ENCODE peak calls at places on chromosomes 6 and 20, in eight cellular contexts. M is vagina, D is adrenal gland, G is ovary, F is body of pancreas, O is IMR-90, Q is transverse colon, K is heart left ventricle. A is an unnamed sample.

GRCh38 chr6:5108536-5108935 is 23.4 kb downstream of the PPP1R3G start:
- DNase-seq in Q (no peak), D (no peak), G (no peak), F (no peak), M (no peak), K (no peak), O (no peak), A (no peak)

GRCh38 chr6:125231574-125232343 is 70.0 kb downstream of the HDDC2 start:
- DNase-seq in K (no peak), Q (no peak), O (no peak), D (no peak), G (no peak), M (no peak), F (no peak), A (no peak)

GRCh38 chr20:45450097-45450818 is 19.3 kb upstream of the WFDC2 start:
- DNase-seq in G (no peak), Q (peak), F (no peak), K (no peak), O (peak), D (no peak), M (no peak), A (no peak)

GRCh38 chr6:71473908-71474307 is 185.3 kb downstream of the OGFRL1 start:
- DNase-seq in G (peak), D (peak), O (peak), F (no peak), Q (peak), M (no peak), K (peak), A (no peak)

GRCh38 chr6:157143171-157143884 is 180.0 kb downstream of the TMEM242 start:
- DNase-seq in F (no peak), G (peak), O (peak), K (no peak), Q (no peak), M (no peak), D (peak), A (no peak)

GRCh38 chr6:30759575-30760239 is 15.4 kb upstream of the IER3 start:
- DNase-seq in G (no peak), K (no peak), F (no peak), D (no peak), M (no peak), Q (no peak), O (peak), A (no peak)

GRCh38 chr6:39451831-39452230 is 129.3 kb upstream of the KCNK16 start:
- DNase-seq in D (no peak), F (no peak), G (no peak), M (no peak), K (no peak), Q (no peak), O (no peak), A (no peak)

GRCh38 chr6:4270799-4271198 is 135.4 kb upstream of the ECI2 start:
- DNase-seq in Q (no peak), M (no peak), O (peak), K (no peak), G (no peak), F (no peak), D (no peak), A (no peak)

GRCh38 chr20:62572980-62573379 is 69.3 kb upstream of the SLCO4A1 start:
- DNase-seq in Q (no peak), F (no peak), O (no peak), D (no peak), M (no peak), K (no peak), G (no peak), A (no peak)

GRCh38 chr20:17655286-17655651 is 26.8 kb downstream of the RRBP1 start:
- DNase-seq in O (no peak), G (no peak), Q (no peak), D (peak), F (peak), K (no peak), M (no peak), A (no peak)

GRCh38 chr6:24460966-24461365 is 28.4 kb downstream of the GPLD1 start:
- DNase-seq in O (no peak), K (no peak), G (no peak), F (no peak), M (no peak), Q (no peak), D (no peak), A (no peak)

GRCh38 chr20:48804300-48804980 is 23.4 kb downstream of the PREX1 start:
- DNase-seq in D (peak), O (no peak), K (no peak), G (no peak), M (no peak), F (no peak), Q (no peak), A (no peak)

GRCh38 chr20:4087923-4088322 is 72.6 kb upstream of the RNF24 start:
- DNase-seq in G (no peak), Q (no peak), K (no peak), O (peak), M (no peak), D (peak), F (no peak), A (no peak)

GRCh38 chr6:33082702-33083101 is 6.9 kb downstream of the HLA-DPB1 start:
- DNase-seq in G (no peak), K (no peak), D (no peak), Q (peak), O (peak), F (peak), M (no peak), A (peak)

GRCh38 chr6:169211881-169212280 is 41.8 kb downstream of the THBS2 start:
- DNase-seq in M (no peak), G (no peak), F (no peak), K (no peak), Q (no peak), D (no peak), O (no peak), A (no peak)

GRCh38 chr6:11368760-11369159 is 136.3 kb upstream of the NEDD9 start:
- DNase-seq in D (no peak), Q (no peak), O (no peak), G (no peak), F (no peak), M (no peak), K (no peak), A (no peak)

GRCh38 chr6:149840345-149841075 is 23.6 kb downstream of the LRP11 start:
- DNase-seq in M (peak), F (peak), K (peak), G (peak), Q (peak), D (peak), O (peak), A (peak)

GRCh38 chr6:16947461-16948159 is 154.2 kb upstream of the STMND1 start:
- DNase-seq in K (no peak), Q (no peak), D (peak), G (no peak), M (no peak), O (peak), F (no peak), A (no peak)

GRCh38 chr20:57652865-57653545 is 32.8 kb upstream of the ZBP1 start:
- DNase-seq in O (no peak), G (no peak), F (no peak), K (peak), M (no peak), D (peak), Q (no peak), A (no peak)

GRCh38 chr20:18276821-18277220 is 11.5 kb upstream of the ZNF133 start:
- DNase-seq in G (peak), Q (peak), F (peak), K (peak), D (peak), O (peak), M (no peak), A (peak)

GRCh38 chr6:148367418-148368024 is 24.9 kb downstream of the SASH1 start:
- DNase-seq in O (peak), F (no peak), D (peak), K (peak), M (no peak), Q (no peak), G (peak), A (peak)

GRCh38 chr6:14876778-14877613 is 368.9 kb upstream of the JARID2 start:
- DNase-seq in Q (no peak), K (no peak), M (no peak), F (no peak), D (no peak), O (peak), G (no peak), A (no peak)

GRCh38 chr6:120493483-120493882 is 840.8 kb downstream of the TBC1D32 start:
- DNase-seq in D (no peak), M (no peak), Q (no peak), F (no peak), O (no peak), K (no peak), G (no peak), A (no peak)

GRCh38 chr20:47258745-47259695 is 97.5 kb downstream of the ZMYND8 start:
- DNase-seq in D (peak), K (peak), M (no peak), G (no peak), Q (no peak), O (peak), F (no peak), A (no peak)

GRCh38 chr6:16966821-16967817 is 134.7 kb upstream of the STMND1 start:
- DNase-seq in G (no peak), O (no peak), K (no peak), M (no peak), Q (no peak), F (no peak), D (peak), A (peak)

GRCh38 chr6:11798096-11798495 is 19.5 kb upstream of the ADTRP start:
- DNase-seq in Q (no peak), D (no peak), G (no peak), O (no peak), F (no peak), K (no peak), M (no peak), A (no peak)

GRCh38 chr6:2765896-2766766 is 938 bp downstream of the WRNIP1 start:
- DNase-seq in F (peak), Q (peak), G (peak), K (peak), O (peak), M (no peak), D (peak), A (peak)

GRCh38 chr6:41200296-41200900 is 551 bp downstream of the TREML2 start:
- DNase-seq in M (peak), G (no peak), D (peak), F (no peak), O (no peak), K (peak), Q (peak), A (peak)

GRCh38 chr6:125812394-125813231 is 21.9 kb downstream of the NCOA7 start:
- DNase-seq in M (no peak), D (peak), F (no peak), K (no peak), O (peak), G (no peak), Q (no peak), A (no peak)

GRCh38 chr20:10553326-10553984 is 118.3 kb downstream of the SLX4IP start:
- DNase-seq in M (no peak), F (peak), D (peak), Q (peak), G (peak), K (peak), O (peak), A (peak)

GRCh38 chr6:84197708-84198107 is 29.7 kb downstream of the CEP162 start:
- DNase-seq in F (no peak), M (no peak), G (no peak), D (no peak), O (no peak), K (no peak), Q (no peak), A (no peak)

GRCh38 chr6:168741305-168741704 is 300.3 kb downstream of the SMOC2 start:
- DNase-seq in O (no peak), Q (no peak), G (no peak), F (no peak), M (no peak), K (no peak), D (no peak), A (no peak)

GRCh38 chr6:37273697-37274096 is 15.8 kb upstream of the TMEM217 start:
- DNase-seq in F (no peak), G (no peak), K (no peak), Q (no peak), O (no peak), D (no peak), M (no peak), A (no peak)

GRCh38 chr6:106568518-106568917 is 60.8 kb downstream of the RTN4IP1 start:
- DNase-seq in O (peak), G (no peak), Q (no peak), D (no peak), F (no peak), M (no peak), K (no peak), A (no peak)

GRCh38 chr6:41228616-41229015 is 467 bp downstream of the TREML4 start:
- DNase-seq in K (no peak), M (no peak), G (no peak), Q (no peak), D (no peak), F (no peak), O (no peak), A (no peak)

GRCh38 chr6:57142178-57142525 is 30.0 kb upstream of the BAG2 start:
- DNase-seq in O (no peak), G (no peak), D (no peak), F (no peak), M (no peak), K (no peak), Q (no peak), A (no peak)

GRCh38 chr6:31777667-31778050 is 531 bp upstream of the VWA7 start:
- DNase-seq in O (no peak), G (no peak), K (no peak), F (no peak), D (no peak), M (no peak), Q (no peak), A (no peak)

DNA sequence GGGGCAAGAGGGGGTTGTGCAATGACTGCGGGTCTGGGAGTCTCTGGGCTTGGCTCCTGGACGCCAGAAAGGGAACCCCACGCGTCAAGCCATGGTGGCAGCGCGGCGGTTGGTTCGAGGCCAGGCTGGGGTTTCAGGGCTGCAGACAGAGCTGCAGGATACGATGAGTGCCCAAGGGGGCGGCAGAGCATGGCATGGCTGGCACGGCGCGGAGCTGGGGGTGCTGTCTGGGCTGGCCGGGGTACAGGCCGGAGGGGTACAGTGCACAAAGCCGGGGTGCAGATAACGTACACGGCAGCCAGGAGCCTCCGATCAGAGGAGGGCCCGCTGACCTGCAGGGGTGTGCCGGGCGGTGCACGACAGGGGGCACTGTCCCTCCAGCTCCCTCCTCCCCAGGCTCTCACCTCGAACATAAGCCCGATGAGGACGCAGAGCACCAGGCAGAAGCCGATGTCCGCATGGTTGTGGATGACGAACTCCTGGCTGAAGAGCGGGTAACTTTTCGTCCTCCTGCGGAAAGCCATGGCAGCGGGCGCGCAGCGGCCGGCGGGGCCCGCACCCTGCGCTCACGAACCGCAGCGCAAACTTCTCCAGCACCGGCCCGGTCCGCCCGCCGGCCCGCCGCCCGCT is 353 bp downstream of the TRAM2 start:
- DNase-seq in K (peak), F (no peak), G (peak), O (peak), D (peak), M (no peak), Q (peak), A (peak)
- TF ChIP-seq POLR2A in K (peak), F (no peak), G (peak), O (peak), D (no peak), M (no peak), Q (peak), A (no peak)

GRCh38 chr20:50308166-50308512 is 117.5 kb downstream of the CEBPB start:
- DNase-seq in Q (no peak), D (no peak), M (no peak), K (no peak), G (no peak), O (no peak), F (no peak), A (no peak)

GRCh38 chr20:50309764-50310672 is 119.4 kb downstream of the CEBPB start:
- DNase-seq in M (no peak), Q (no peak), K (no peak), G (no peak), D (no peak), O (no peak), F (no peak), A (no peak)

GRCh38 chr20:50309280-50309763 is 118.7 kb downstream of the CEBPB start:
- DNase-seq in G (peak), F (no peak), D (no peak), O (peak), Q (no peak), K (no peak), M (no peak), A (no peak)

GRCh38 chr20:50306478-50307423 is 116.1 kb downstream of the CEBPB start:
- DNase-seq in O (no peak), M (no peak), G (no peak), D (no peak), K (no peak), Q (no peak), F (no peak), A (peak)

DNA sequence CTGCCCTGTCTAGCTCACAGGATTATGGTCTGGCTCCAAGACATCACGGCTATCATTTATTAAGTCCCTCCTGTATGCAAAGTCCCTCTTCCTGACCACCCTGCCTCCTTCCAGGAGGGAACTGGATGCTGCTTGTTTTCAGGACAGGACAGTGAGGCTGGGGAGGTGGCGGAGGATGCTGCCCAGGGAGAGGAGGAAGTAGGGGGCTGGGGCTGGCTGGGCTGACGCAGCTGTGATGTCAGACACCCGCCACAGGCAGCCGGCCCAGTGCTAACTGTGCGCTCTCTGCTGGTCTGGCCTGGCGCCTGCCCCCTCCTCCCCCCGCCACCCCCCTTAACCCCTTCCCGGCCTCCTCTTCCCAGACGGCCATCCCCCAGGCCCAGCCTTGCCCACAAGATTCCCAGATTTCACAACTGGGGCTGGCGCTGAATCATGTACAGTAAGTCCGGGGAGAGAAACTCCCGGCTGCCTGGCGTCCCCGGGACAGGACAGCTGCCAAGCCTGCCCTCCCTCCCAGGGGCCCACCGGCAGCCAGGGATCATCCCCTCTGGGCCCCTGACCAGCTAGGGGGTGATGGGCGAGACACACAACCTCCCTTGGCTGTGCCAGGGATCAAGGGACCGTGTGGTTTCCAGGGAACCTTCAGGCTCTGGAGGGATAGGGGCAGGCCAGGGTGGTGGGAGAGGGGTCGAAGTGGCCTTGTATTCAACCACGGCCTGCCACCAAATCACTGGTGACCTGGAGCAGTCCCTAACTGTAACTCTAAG is 118.1 kb downstream of the CEBPB start:
- DNase-seq in G (peak), O (peak), Q (peak), F (peak), M (no peak), K (peak), D (peak), A (peak)
- TF ChIP-seq POLR2A in G (peak), O (peak), Q (no peak), F (peak), M (no peak), K (peak), D (peak), A (peak)

GRCh38 chr6:7895125-7895423 is 15.5 kb downstream of the TXNDC5 start:
- DNase-seq in M (no peak), G (no peak), O (no peak), Q (peak), K (no peak), D (no peak), F (no peak), A (no peak)

GRCh38 chr6:7899889-7900213 is 10.7 kb downstream of the TXNDC5 start:
- DNase-seq in Q (no peak), M (no peak), K (no peak), D (no peak), F (no peak), G (no peak), O (no peak), A (no peak)

GRCh38 chr6:7899046-7899888 is 11.3 kb downstream of the TXNDC5 start:
- DNase-seq in K (no peak), M (no peak), G (no peak), O (no peak), Q (peak), F (no peak), D (no peak), A (no peak)

GRCh38 chr6:7896465-7896987 is 14.1 kb downstream of the TXNDC5 start:
- DNase-seq in G (no peak), M (no peak), F (no peak), Q (no peak), D (no peak), K (no peak), O (no peak), A (no peak)

DNA sequence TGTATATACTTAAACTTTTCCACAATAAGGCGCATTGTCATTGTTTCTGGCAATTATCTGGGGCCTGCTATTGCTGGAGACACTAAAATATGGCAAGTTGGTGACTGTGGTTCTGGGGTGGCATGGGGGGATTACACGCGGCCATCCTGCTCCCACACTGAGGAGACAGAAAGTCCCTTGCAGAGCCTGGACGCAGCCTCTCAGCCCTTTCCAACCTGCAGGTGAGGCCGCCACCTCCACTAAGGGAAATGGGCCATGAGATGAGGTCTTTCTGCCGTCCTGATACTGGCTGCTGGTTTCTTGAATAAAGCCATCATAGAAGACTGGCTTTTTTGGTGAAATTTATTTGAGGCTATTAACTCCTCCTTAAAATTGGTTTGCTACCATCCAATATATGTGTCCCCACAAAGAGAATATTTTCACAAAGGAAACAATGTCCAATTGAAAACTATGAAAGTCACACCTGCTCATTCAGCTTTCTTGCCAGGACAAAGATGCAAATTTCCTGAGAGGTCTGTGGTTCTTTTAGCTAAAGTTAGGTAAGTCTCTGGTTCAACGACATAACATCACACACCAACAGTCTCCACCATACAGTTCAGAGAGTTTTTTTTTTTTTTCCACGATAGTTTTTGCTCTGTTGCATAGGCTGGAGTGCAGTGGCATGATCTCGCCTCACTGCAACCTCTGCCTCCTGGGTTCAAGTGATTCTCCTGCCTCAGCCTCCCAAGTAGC is 13.0 kb downstream of the TXNDC5 start:
- DNase-seq in K (no peak), M (no peak), G (no peak), D (no peak), F (no peak), O (no peak), Q (no peak), A (no peak)
- TF ChIP-seq POLR2A in K (no peak), M (no peak), G (no peak), D (no peak), F (no peak), O (no peak), Q (no peak), A (no peak)

GRCh38 chr6:36244641-36245280 is 25.1 kb upstream of the PNPLA1 start:
- DNase-seq in O (peak), G (no peak), D (peak), F (no peak), Q (no peak), M (no peak), K (no peak), A (no peak)
- TF ChIP-seq POLR2A in O (no peak), G (no peak), D (no peak), F (no peak), Q (no peak), M (no peak), K (no peak), A (no peak)

GRCh38 chr6:111601875-111602274 is 3.8 kb downstream of the TRAF3IP2 start:
- DNase-seq in G (peak), K (peak), D (peak), M (no peak), F (no peak), O (peak), Q (peak), A (no peak)
- TF ChIP-seq POLR2A in G (no peak), K (no peak), D (no peak), M (no peak), F (peak), O (no peak), Q (no peak), A (peak)